ENCODE peak calls at places on chromosome 4, in five cellular contexts. One of them, this sample, is unnamed.

GRCh38 chr4:1411436-1412375 is 5.5 kb upstream of the NKX1-1 start:
- DNase-seq in H4: no peak
- DNase-seq in memory B cell: no peak
- DNase-seq in AG08396: peak; percentile 23
- DNase-seq in activated T-helper 1 cell treated with Interleukin-2 at 50 U/mL for 16 hours: no peak
- DNase-seq in this sample: no peak

GRCh38 chr4:77785669-77786068 is 33.5 kb downstream of the CNOT6L start:
- DNase-seq in H4: no peak
- DNase-seq in memory B cell: no peak
- DNase-seq in AG08396: no peak
- DNase-seq in activated T-helper 1 cell treated with Interleukin-2 at 50 U/mL for 16 hours: no peak
- DNase-seq in this sample: no peak

GRCh38 chr4:99028187-99028586 is 32.7 kb downstream of the METAP1 start:
- DNase-seq in H4: no peak
- DNase-seq in memory B cell: no peak
- DNase-seq in AG08396: no peak
- DNase-seq in activated T-helper 1 cell treated with Interleukin-2 at 50 U/mL for 16 hours: no peak
- DNase-seq in this sample: no peak

GRCh38 chr4:1628892-1629703 is 55.0 kb downstream of the FAM53A start:
- DNase-seq in H4: no peak
- DNase-seq in memory B cell: peak; percentile 89
- DNase-seq in AG08396: peak; percentile 91
- DNase-seq in activated T-helper 1 cell treated with Interleukin-2 at 50 U/mL for 16 hours: peak; percentile 41
- DNase-seq in this sample: peak; percentile 79

GRCh38 chr4:183321079-183321478 is 1.0 kb upstream of the CLDN22 start:
- DNase-seq in H4: no peak
- DNase-seq in memory B cell: no peak
- DNase-seq in AG08396: no peak
- DNase-seq in activated T-helper 1 cell treated with Interleukin-2 at 50 U/mL for 16 hours: no peak
- DNase-seq in this sample: no peak

GRCh38 chr4:53321151-53321987 is 44.5 kb downstream of the SCFD2 start:
- DNase-seq in H4: peak; percentile 84
- DNase-seq in memory B cell: no peak
- DNase-seq in AG08396: peak; percentile 59
- DNase-seq in activated T-helper 1 cell treated with Interleukin-2 at 50 U/mL for 16 hours: no peak
- DNase-seq in this sample: no peak

GRCh38 chr4:7068883-7069282 is 1.0 kb upstream of the GRPEL1 start:
- DNase-seq in H4: no peak
- DNase-seq in memory B cell: no peak
- DNase-seq in AG08396: peak; percentile 38
- DNase-seq in activated T-helper 1 cell treated with Interleukin-2 at 50 U/mL for 16 hours: no peak
- DNase-seq in this sample: no peak

GRCh38 chr4:83282049-83282535 is 2.5 kb downstream of the COQ2 start:
- DNase-seq in H4: peak; percentile 43
- DNase-seq in memory B cell: peak; percentile 75
- DNase-seq in AG08396: peak; percentile 33
- DNase-seq in activated T-helper 1 cell treated with Interleukin-2 at 50 U/mL for 16 hours: no peak
- DNase-seq in this sample: peak; percentile 49

GRCh38 chr4:75644095-75644494 is 13.8 kb upstream of the CDKL2 start:
- DNase-seq in H4: no peak
- DNase-seq in memory B cell: no peak
- DNase-seq in AG08396: no peak
- DNase-seq in activated T-helper 1 cell treated with Interleukin-2 at 50 U/mL for 16 hours: no peak
- DNase-seq in this sample: no peak

GRCh38 chr4:42865572-42866189 is 26.8 kb upstream of the GRXCR1 start:
- DNase-seq in H4: peak; percentile 38
- DNase-seq in memory B cell: peak; percentile 47
- DNase-seq in AG08396: peak; percentile 19
- DNase-seq in activated T-helper 1 cell treated with Interleukin-2 at 50 U/mL for 16 hours: no peak
- DNase-seq in this sample: peak; percentile 64

GRCh38 chr4:86593726-86594558 is at the start of gene PTPN13:
- DNase-seq in H4: peak; percentile 99
- DNase-seq in memory B cell: peak; percentile 28
- DNase-seq in AG08396: peak; percentile 97
- DNase-seq in activated T-helper 1 cell treated with Interleukin-2 at 50 U/mL for 16 hours: peak; percentile 44
- DNase-seq in this sample: peak; percentile 100